ENCODE peak calls at places on chromosomes 13 and 19, in eight cellular contexts. M is astrocyte of the spinal cord; S is left ventricle myocardium inferior; B is fibroblast of the aortic adventitia; Z is NB4; X is lung; A is naive thymus-derived CD4-positive, alpha-beta T cell; L is GM23338. F is an unnamed sample.

GRCh38 chr13:60765700-60766411 is 368.8 kb downstream of the TDRD3 start:
- DNase-seq in X (peak), B (peak), M (peak), S (no peak), A (no peak), L (no peak), Z (no peak), F (no peak)

GRCh38 chr13:22061371-22061805 is 390.5 kb downstream of the FGF9 start:
- DNase-seq in X (no peak), S (no peak), B (no peak), M (no peak), A (peak), L (peak), Z (no peak), F (no peak)

GRCh38 chr19:35479278-35479677 is 11.0 kb downstream of the KRTDAP start:
- DNase-seq in X (no peak), L (no peak), Z (no peak), M (no peak), B (no peak), A (no peak), S (no peak), F (no peak)

GRCh38 chr19:38385057-38385803 is 2.6 kb downstream of the GGN start:
- DNase-seq in L (no peak), X (no peak), Z (no peak), B (no peak), S (no peak), A (no peak), M (no peak), F (no peak)

GRCh38 chr13:33025220-33025744 is 9.1 kb downstream of the KL start:
- DNase-seq in M (no peak), L (peak), S (no peak), X (no peak), B (no peak), Z (peak), A (no peak), F (no peak)

GRCh38 chr19:38731654-38732301 is 12.5 kb downstream of the CAPN12 start:
- DNase-seq in X (peak), M (no peak), A (no peak), L (no peak), B (no peak), Z (no peak), S (no peak), F (no peak)

GRCh38 chr13:71358218-71358617 is 508.8 kb downstream of the DACH1 start:
- DNase-seq in B (no peak), S (no peak), L (no peak), Z (no peak), A (no peak), X (no peak), M (no peak), F (no peak)

GRCh38 chr19:3188627-3189596 is 3.2 kb downstream of the NCLN start:
- DNase-seq in L (no peak), B (no peak), X (no peak), Z (peak), M (no peak), S (no peak), A (no peak), F (no peak)

GRCh38 chr19:39133431-39134270 is 8.1 kb downstream of the PAK4 start:
- DNase-seq in M (no peak), B (no peak), A (no peak), L (peak), S (no peak), X (peak), Z (no peak), F (no peak)

GRCh38 chr19:57280913-57281425 is 684 bp downstream of the ZNF460 start:
- DNase-seq in Z (peak), S (no peak), A (peak), B (peak), L (no peak), X (no peak), M (no peak), F (no peak)

GRCh38 chr13:95193509-95194230 is 107.6 kb downstream of the ABCC4 start:
- DNase-seq in Z (no peak), L (no peak), X (no peak), M (no peak), A (no peak), S (no peak), B (no peak), F (no peak)

GRCh38 chr13:52665325-52665724 is 12.7 kb downstream of the SUGT1 start:
- DNase-seq in Z (no peak), X (no peak), B (peak), L (peak), M (peak), A (no peak), S (no peak), F (no peak)

GRCh38 chr13:50612717-50613116 is 230.8 kb downstream of the DLEU7 start:
- DNase-seq in Z (no peak), M (no peak), S (no peak), B (no peak), A (no peak), L (no peak), X (no peak), F (no peak)

GRCh38 chr19:46603195-46603637 is 2.1 kb downstream of the CALM3 start:
- DNase-seq in Z (peak), S (no peak), L (no peak), M (no peak), A (no peak), B (no peak), X (no peak), F (no peak)

GRCh38 chr19:39314016-39314728 is 6.5 kb downstream of the LRFN1 start:
- DNase-seq in A (no peak), S (no peak), X (no peak), M (no peak), L (no peak), B (no peak), Z (no peak), F (no peak)

GRCh38 chr19:39679791-39680168 is 24.1 kb downstream of the LGALS16 start:
- DNase-seq in S (no peak), M (no peak), Z (no peak), A (no peak), B (no peak), L (no peak), X (no peak), F (no peak)

GRCh38 chr13:90154311-90154960 is 1193.1 kb upstream of the MIR17HG start:
- DNase-seq in X (no peak), A (no peak), M (no peak), B (no peak), S (no peak), Z (no peak), L (no peak), F (no peak)

GRCh38 chr19:35107541-35107939 is 8.1 kb upstream of the FXYD3 start:
- DNase-seq in A (no peak), X (no peak), L (no peak), S (no peak), M (no peak), Z (no peak), B (peak), F (no peak)

GRCh38 chr19:4851551-4852290 is 15.7 kb downstream of the PLIN3 start:
- DNase-seq in L (peak), S (peak), A (peak), Z (peak), B (peak), M (peak), X (peak), F (no peak)

GRCh38 chr13:28040977-28041376 is 52.5 kb upstream of the URAD start:
- DNase-seq in M (no peak), L (no peak), Z (no peak), X (no peak), A (no peak), B (peak), S (no peak), F (no peak)

GRCh38 chr19:32343550-32344262 is 1.7 kb upstream of the ZNF507 start:
- DNase-seq in Z (no peak), M (no peak), X (no peak), L (no peak), B (no peak), S (no peak), A (no peak), F (no peak)

GRCh38 chr19:35254341-35255297 is 5.8 kb downstream of the LSR start:
- DNase-seq in X (peak), A (no peak), S (no peak), Z (no peak), L (no peak), M (no peak), B (no peak), F (no peak)

GRCh38 chr13:113469582-113469981 is 16.3 kb upstream of the ADPRHL1 start:
- DNase-seq in S (no peak), L (no peak), B (no peak), X (no peak), M (no peak), Z (no peak), A (no peak), F (no peak)

GRCh38 chr13:99811067-99811715 is 160.4 kb downstream of the ZIC5 start:
- DNase-seq in L (no peak), A (no peak), B (no peak), Z (no peak), S (no peak), M (no peak), X (no peak), F (no peak)
- H3K4me3 ChIP-seq in L (no peak), A (no peak), B (no peak), Z (no peak), S (no peak), M (no peak), X (no peak), F (no peak)

DNA sequence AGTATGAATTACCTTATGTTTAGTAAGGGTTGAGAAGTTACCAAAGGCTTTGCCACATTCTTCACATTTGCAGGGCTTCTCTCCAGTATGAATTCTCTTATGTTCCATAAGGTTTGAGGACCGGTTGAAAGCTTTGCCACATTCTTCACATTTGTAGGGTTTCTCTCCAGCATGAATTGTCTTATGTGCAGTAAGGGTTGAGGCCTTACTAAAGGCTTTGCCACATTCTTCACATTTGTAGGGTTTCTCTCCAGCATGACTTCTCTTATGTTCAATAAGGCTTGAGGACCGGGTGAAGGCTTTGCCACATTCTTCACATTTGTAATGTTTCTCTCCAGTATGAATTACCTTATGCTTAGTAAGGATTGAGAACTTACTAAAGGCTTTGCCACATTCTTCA is 26.7 kb downstream of the ZNF728 start:
- DNase-seq in A (no peak), M (no peak), S (no peak), Z (no peak), L (no peak), B (no peak), X (no peak), F (no peak)
- H3K4me3 ChIP-seq in A (no peak), M (no peak), S (no peak), Z (no peak), L (no peak), B (no peak), X (no peak), F (no peak)

DNA sequence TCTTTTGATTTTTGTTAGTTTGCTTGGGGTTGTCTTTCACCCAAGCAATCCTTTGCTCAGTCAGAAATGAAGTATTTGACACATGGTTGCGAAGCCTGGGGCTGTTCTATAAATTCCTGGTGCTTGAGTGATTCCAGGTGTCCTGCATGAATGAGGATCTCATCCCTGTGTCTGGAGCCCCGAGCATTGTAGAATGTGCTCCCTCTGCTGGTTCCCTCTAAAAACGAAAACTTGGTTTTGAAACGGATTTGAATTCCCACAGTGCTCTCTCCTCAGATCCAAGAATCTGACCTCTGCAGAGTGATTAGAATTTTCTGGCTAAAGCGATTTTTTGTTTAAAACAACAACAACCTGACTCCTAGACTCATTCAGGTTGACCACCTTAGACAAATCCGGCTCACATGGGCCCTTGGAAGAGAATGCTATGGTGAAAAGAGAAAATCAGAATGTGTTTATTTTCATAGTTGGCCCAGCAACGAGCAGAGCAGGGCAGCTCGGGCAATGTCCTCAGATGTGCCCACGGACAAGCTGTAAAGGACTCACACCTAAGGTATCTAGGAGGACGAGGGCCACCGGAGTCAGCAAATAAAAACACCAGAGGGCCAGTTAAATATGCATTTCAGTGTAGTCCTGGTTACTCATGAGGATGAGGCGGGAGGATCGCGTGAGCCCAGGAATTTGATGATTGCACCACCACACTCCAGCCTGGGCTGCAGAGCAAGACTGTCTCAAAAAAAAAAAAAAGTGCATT is 8.7 kb upstream of the ATP12A start:
- DNase-seq in L (peak), B (peak), S (no peak), Z (peak), M (peak), A (no peak), X (peak), F (peak)
- H3K4me3 ChIP-seq in L (peak), B (peak), S (peak), Z (no peak), M (no peak), A (no peak), X (no peak), F (peak)

GRCh38 chr19:28956971-28957370 is 256.0 kb downstream of the UQCRFS1 start:
- DNase-seq in B (no peak), X (no peak), L (no peak), Z (no peak), M (no peak), A (no peak), S (no peak), F (no peak)
- H3K4me3 ChIP-seq in B (no peak), X (no peak), L (no peak), Z (no peak), M (no peak), A (no peak), S (no peak), F (no peak)

GRCh38 chr19:50640368-50640767 is 687 bp upstream of the SYT3 start:
- DNase-seq in Z (no peak), L (no peak), B (no peak), M (no peak), S (no peak), X (no peak), A (no peak), F (no peak)
- H3K4me3 ChIP-seq in Z (no peak), L (peak), B (no peak), M (no peak), S (peak), X (no peak), A (no peak), F (no peak)

DNA sequence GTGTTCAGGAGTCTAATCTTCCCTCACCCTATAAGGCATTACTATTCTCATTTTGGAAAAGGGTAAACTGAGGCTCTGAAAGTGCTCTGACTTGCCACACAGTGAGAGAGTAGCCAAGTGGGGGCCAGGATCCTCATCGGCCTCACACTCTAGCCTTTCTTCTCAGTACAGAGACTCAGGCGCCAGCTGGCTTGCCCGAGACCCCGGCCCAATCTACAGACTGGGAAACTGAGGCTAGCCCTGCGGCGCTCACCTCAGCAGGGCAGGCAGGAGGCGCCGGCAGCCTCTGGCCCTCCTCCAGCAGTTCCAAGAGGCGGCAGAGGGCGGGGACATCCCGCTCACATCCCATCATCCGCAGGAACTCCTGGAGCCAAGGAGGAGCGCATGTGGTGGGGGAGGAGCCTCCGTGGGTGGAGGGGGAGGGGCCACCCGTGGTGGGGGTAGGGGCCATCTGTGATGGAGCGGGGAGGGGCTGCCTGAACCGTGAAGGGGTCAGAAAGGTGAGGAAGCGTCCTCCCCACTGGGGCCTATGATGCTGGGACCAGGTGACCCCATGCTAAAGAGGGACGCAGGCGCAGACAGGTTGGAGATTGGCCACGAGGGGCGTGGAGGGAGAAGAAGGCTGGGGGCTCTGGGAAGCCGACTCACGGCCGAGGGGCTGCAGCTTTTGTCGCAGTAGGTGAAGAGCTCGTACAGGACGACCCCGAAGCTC is 8.7 kb upstream of the INSL3 start:
- DNase-seq in L (peak), M (peak), X (no peak), Z (no peak), A (no peak), S (no peak), B (peak), F (no peak)
- H3K4me3 ChIP-seq in L (peak), M (peak), X (no peak), Z (no peak), A (no peak), S (peak), B (peak), F (peak)